ENCODE peak calls at places on chromosomes 4 and X, in ten cellular contexts. N is A549, F is hepatocyte, Q is H1, H is testis, S is upper lobe of right lung, J is fibroblast of mammary gland, G is OCI-LY7, T is heart right ventricle, Z is ovary. K is an unnamed sample.

GRCh38 chr4:185143596-185143969 is 517 bp downstream of the SLC25A4 start:
- DNase-seq in N (peak), F (peak), Q (no peak), H (peak), S (peak), J (no peak), G (peak), T (peak), Z (peak), K (no peak)

GRCh38 chr4:35102111-35102510 is 1142.2 kb downstream of the ARAP2 start:
- DNase-seq in N (no peak), F (no peak), Q (no peak), H (no peak), S (no peak), J (no peak), G (no peak), T (no peak), Z (no peak), K (no peak)

GRCh38 chr4:38145741-38146140 is 185.5 kb downstream of the PTTG2 start:
- DNase-seq in N (no peak), F (no peak), Q (no peak), H (no peak), S (no peak), J (peak), G (no peak), T (no peak), Z (no peak), K (no peak)

GRCh38 chr4:86043755-86044592 is 315.9 kb downstream of the MAPK10 start:
- DNase-seq in N (peak), F (peak), Q (no peak), H (peak), S (no peak), J (peak), G (peak), T (peak), Z (no peak), K (no peak)

GRCh38 chrX:37627602-37628001 is 56.1 kb downstream of the LANCL3 start:
- DNase-seq in N (no peak), F (no peak), Q (no peak), H (no peak), S (no peak), J (no peak), G (no peak), T (no peak), Z (no peak), K (no peak)

GRCh38 chr4:170979736-170980135 is 833.5 kb upstream of the GALNTL6 start:
- DNase-seq in N (peak), F (peak), Q (no peak), H (peak), S (no peak), J (peak), G (no peak), T (no peak), Z (no peak), K (no peak)

GRCh38 chr4:38088321-38088720 is 128.1 kb downstream of the PTTG2 start:
- DNase-seq in N (no peak), F (no peak), Q (no peak), H (no peak), S (no peak), J (no peak), G (no peak), T (no peak), Z (no peak), K (no peak)

GRCh38 chr4:18981234-18981615 is 959.7 kb upstream of the LCORL start:
- DNase-seq in N (no peak), F (no peak), Q (no peak), H (no peak), S (no peak), J (no peak), G (peak), T (no peak), Z (no peak), K (no peak)

GRCh38 chrX:21798677-21799219 is 40.7 kb upstream of the MBTPS2 start:
- DNase-seq in N (peak), F (peak), Q (no peak), H (no peak), S (no peak), J (peak), G (no peak), T (no peak), Z (no peak), K (no peak)

GRCh38 chrX:21974011-21974385 is 33.5 kb downstream of the SMS start:
- DNase-seq in N (no peak), F (peak), Q (no peak), H (no peak), S (no peak), J (no peak), G (no peak), T (no peak), Z (no peak), K (no peak)

DNA sequence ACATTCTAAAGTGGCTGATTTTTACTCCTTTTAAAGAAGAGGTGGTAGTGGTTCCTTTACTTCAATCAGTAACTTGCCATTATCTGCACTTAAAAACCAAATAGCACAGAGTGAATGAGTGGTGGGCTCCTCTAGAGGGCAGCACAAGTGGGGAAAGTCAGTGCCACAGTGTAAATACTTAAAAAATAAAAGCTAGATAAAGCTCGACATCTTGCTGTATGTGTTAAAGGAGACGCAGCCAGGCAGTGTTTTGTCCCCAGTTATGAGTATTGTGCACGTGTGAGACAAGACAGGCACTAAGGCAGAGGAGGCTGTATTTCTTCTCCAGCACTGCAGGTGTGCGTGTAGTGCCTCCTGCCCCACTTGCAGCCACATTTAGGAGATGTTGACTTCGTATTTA is 24.6 kb downstream of the NAP1L5 start:
- DNase-seq in N (peak), F (peak), Q (peak), H (peak), S (no peak), J (peak), G (peak), T (no peak), Z (no peak), K (no peak)
- TF ChIP-seq CTCF in N (peak), F (peak), Q (peak), H (peak), S (peak), J (peak), G (peak), T (peak), Z (no peak), K (peak)

GRCh38 chr4:78019494-78019893 is 37.6 kb upstream of the FRAS1 start:
- DNase-seq in N (no peak), F (no peak), Q (no peak), H (no peak), S (no peak), J (no peak), G (no peak), T (no peak), Z (no peak), K (no peak)

GRCh38 chr4:78020677-78021076 is 36.4 kb upstream of the FRAS1 start:
- DNase-seq in N (no peak), F (peak), Q (no peak), H (no peak), S (no peak), J (no peak), G (no peak), T (no peak), Z (no peak), K (no peak)

GRCh38 chr4:78024692-78025091 is 32.4 kb upstream of the FRAS1 start:
- DNase-seq in N (no peak), F (no peak), Q (no peak), H (no peak), S (no peak), J (no peak), G (no peak), T (no peak), Z (no peak), K (no peak)

GRCh38 chr4:78024085-78024484 is 33.0 kb upstream of the FRAS1 start:
- DNase-seq in N (no peak), F (no peak), Q (no peak), H (no peak), S (no peak), J (peak), G (no peak), T (no peak), Z (no peak), K (no peak)

GRCh38 chr4:78022517-78022916 is 34.6 kb upstream of the FRAS1 start:
- DNase-seq in N (no peak), F (no peak), Q (no peak), H (no peak), S (no peak), J (no peak), G (no peak), T (no peak), Z (no peak), K (no peak)
- TF ChIP-seq CTCF in N (no peak), F (no peak), Q (no peak), H (no peak), S (no peak), J (no peak), G (no peak), T (no peak), Z (no peak), K (peak)

GRCh38 chr4:137226900-137227299 is 305.4 kb downstream of the PCDH18 start:
- DNase-seq in N (peak), F (peak), Q (no peak), H (no peak), S (no peak), J (peak), G (no peak), T (no peak), Z (no peak), K (no peak)
- TF ChIP-seq CTCF in N (no peak), F (peak), Q (peak), H (no peak), S (peak), J (peak), G (peak), T (no peak), Z (no peak), K (peak)

GRCh38 chr4:7964459-7964858 is 24.8 kb upstream of the AFAP1 start:
- DNase-seq in N (no peak), F (no peak), Q (no peak), H (no peak), S (no peak), J (no peak), G (no peak), T (no peak), Z (no peak), K (no peak)
- TF ChIP-seq CTCF in N (peak), F (no peak), Q (no peak), H (no peak), S (no peak), J (no peak), G (no peak), T (no peak), Z (no peak), K (no peak)

DNA sequence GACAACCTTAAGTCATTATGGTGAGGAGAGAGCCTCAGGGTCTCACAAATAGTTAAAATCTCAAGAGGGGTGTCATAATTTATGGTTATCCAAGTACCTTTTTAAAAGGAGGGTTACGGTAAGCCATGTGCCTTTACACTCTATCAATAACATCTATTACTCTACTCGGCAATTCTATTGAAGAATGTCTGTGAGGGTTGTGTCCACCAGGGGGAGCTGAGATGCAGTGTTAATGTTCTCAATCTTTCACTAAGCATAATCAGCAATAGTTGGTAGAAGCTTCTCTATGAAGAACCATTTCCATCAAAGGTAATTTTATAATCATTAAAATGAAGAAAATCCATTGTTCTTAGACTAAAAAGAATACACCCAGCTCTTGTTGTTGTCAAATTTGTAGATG is 457.4 kb downstream of the CENPC start:
- DNase-seq in N (peak), F (peak), Q (peak), H (peak), S (no peak), J (peak), G (peak), T (peak), Z (no peak), K (no peak)
- TF ChIP-seq CTCF in N (peak), F (peak), Q (peak), H (peak), S (peak), J (peak), G (peak), T (no peak), Z (no peak), K (peak)

GRCh38 chrX:13254076-13254785 is 65.6 kb downstream of the ATXN3L start:
- DNase-seq in N (peak), F (peak), Q (no peak), H (peak), S (peak), J (peak), G (peak), T (no peak), Z (peak), K (no peak)
- TF ChIP-seq CTCF in N (no peak), F (peak), Q (no peak), H (no peak), S (no peak), J (peak), G (peak), T (no peak), Z (no peak), K (no peak)

GRCh38 chr4:186591651-186592050 is 36.3 kb upstream of the MTNR1A start:
- DNase-seq in N (no peak), F (no peak), Q (no peak), H (no peak), S (no peak), J (no peak), G (no peak), T (no peak), Z (no peak), K (no peak)
- TF ChIP-seq CTCF in N (no peak), F (no peak), Q (no peak), H (no peak), S (no peak), J (no peak), G (no peak), T (no peak), Z (no peak), K (no peak)

DNA sequence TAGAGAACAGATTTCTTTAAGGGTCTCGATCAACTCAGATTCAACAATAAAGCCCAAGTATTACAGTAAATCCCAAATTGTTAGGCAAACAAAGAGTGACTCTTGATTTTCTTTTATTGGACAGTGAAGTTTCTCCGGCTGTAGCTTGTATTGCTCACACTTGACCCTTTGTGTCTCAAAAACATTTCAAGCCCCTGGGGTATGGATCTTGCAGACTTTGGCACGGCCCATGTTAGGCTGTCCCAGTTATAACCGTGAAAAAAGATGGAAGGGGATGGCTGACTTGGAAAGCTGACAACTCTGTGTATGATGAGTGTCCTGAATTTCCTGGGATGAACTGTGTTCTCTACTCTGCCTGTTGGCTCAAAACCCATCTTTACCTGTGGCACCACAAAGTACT is 356.1 kb downstream of the SLITRK2 start:
- DNase-seq in N (no peak), F (no peak), Q (no peak), H (peak), S (no peak), J (no peak), G (no peak), T (no peak), Z (no peak), K (no peak)
- TF ChIP-seq CTCF in N (no peak), F (no peak), Q (no peak), H (no peak), S (no peak), J (no peak), G (no peak), T (no peak), Z (no peak), K (no peak)